ENCODE peak calls at places on chromosome 22, in seven cellular contexts. O, J, N, P, B, Y and D are unnamed samples. For H3K9me3 and H3K4me1, the result is how much of the 10 kb centered on the place peaks cover.

GRCh38 chr22:22983123-22983522 is 87.2 kb upstream of the GNAZ start:
- DNase-seq in P (no peak), J (no peak), O (no peak), N (no peak), B (no peak), Y (no peak), D (no peak)

GRCh38 chr22:33715626-33716025 is 204.7 kb downstream of the LARGE1 start:
- DNase-seq in Y (no peak), J (no peak), O (no peak), B (no peak), P (no peak), N (no peak), D (no peak)

GRCh38 chr22:33652596-33652995 is 267.7 kb downstream of the LARGE1 start:
- DNase-seq in Y (no peak), J (no peak), B (no peak), P (no peak), O (peak), N (no peak), D (no peak)

GRCh38 chr22:17964647-17965046 is 59.7 kb downstream of the MICAL3 start:
- DNase-seq in Y (no peak), J (no peak), N (no peak), O (no peak), B (no peak), P (no peak), D (no peak)

GRCh38 chr22:35517769-35518530 is 22.7 kb upstream of the RASD2 start:
- DNase-seq in P (no peak), O (no peak), B (no peak), N (no peak), J (no peak), Y (peak), D (no peak)

GRCh38 chr22:22741843-22742242 is 97.4 kb downstream of the GGTLC2 start:
- DNase-seq in J (no peak), P (no peak), Y (no peak), O (no peak), B (no peak), N (no peak), D (no peak)

GRCh38 chr22:32355760-32356159 is 1.9 kb upstream of the RFPL3 start:
- DNase-seq in P (no peak), J (no peak), O (peak), B (no peak), Y (no peak), N (no peak), D (no peak)

GRCh38 chr22:17903564-17904295 is 120.6 kb downstream of the MICAL3 start:
- DNase-seq in N (no peak), O (no peak), B (no peak), J (no peak), P (no peak), Y (no peak), D (no peak)

GRCh38 chr22:38069372-38070249 is 12.4 kb downstream of the PICK1 start:
- DNase-seq in O (no peak), Y (peak), N (peak), P (peak), B (peak), J (peak), D (no peak)

GRCh38 chr22:43343262-43343988 is at the start of gene SCUBE1:
- DNase-seq in P (peak), N (peak), O (peak), Y (peak), J (peak), B (no peak), D (peak)

GRCh38 chr22:38655532-38656255 is 498 bp downstream of the FAM227A start:
- DNase-seq in N (no peak), B (no peak), O (no peak), Y (no peak), P (no peak), J (no peak), D (no peak)

GRCh38 chr22:41620646-41621098 is at the start of gene DESI1:
- DNase-seq in J (peak), N (peak), B (peak), Y (no peak), O (no peak), P (no peak), D (no peak)

GRCh38 chr22:20983081-20983745 is 1.1 kb downstream of the LZTR1 start:
- DNase-seq in N (no peak), J (no peak), Y (no peak), P (no peak), B (no peak), O (no peak), D (no peak)

GRCh38 chr22:39281126-39281525 is 36.3 kb upstream of the PDGFB start:
- DNase-seq in O (no peak), J (no peak), P (no peak), Y (no peak), N (no peak), B (no peak), D (no peak)

GRCh38 chr22:42257386-42257785 is 13.1 kb downstream of the TCF20 start:
- DNase-seq in Y (no peak), N (no peak), J (no peak), O (no peak), B (no peak), P (no peak), D (no peak)

GRCh38 chr22:33130473-33130872 is 72.3 kb upstream of the SYN3 start:
- DNase-seq in B (no peak), O (no peak), J (no peak), Y (no peak), P (no peak), N (no peak), D (no peak)

GRCh38 chr22:29343313-29343805 is 27.9 kb upstream of the RASL10A start:
- DNase-seq in N (no peak), Y (no peak), B (no peak), P (no peak), O (no peak), J (no peak), D (peak)

GRCh38 chr22:48105254-48105653 is 1342.8 kb downstream of the TBC1D22A start:
- DNase-seq in P (no peak), N (no peak), J (no peak), O (no peak), B (no peak), Y (peak), D (no peak)

GRCh38 chr22:31340765-31341247 is 5.3 kb downstream of the PATZ1 start:
- DNase-seq in B (no peak), J (no peak), O (no peak), P (no peak), N (no peak), Y (no peak), D (no peak)

GRCh38 chr22:47417699-47418098 is 655.2 kb downstream of the TBC1D22A start:
- DNase-seq in Y (no peak), O (no peak), B (no peak), N (no peak), P (no peak), J (no peak), D (no peak)

GRCh38 chr22:49162841-49163240 is 664.8 kb downstream of the BRD1 start:
- DNase-seq in N (no peak), P (no peak), J (no peak), O (no peak), Y (no peak), B (no peak), D (no peak)

GRCh38 chr22:49164773-49165320 is 662.8 kb downstream of the BRD1 start:
- DNase-seq in P (no peak), N (no peak), O (no peak), Y (no peak), J (no peak), B (no peak), D (no peak)

GRCh38 chr22:49163960-49164690 is 663.5 kb downstream of the BRD1 start:
- DNase-seq in J (no peak), P (no peak), Y (no peak), B (no peak), O (no peak), N (no peak), D (no peak)

GRCh38 chr22:49161002-49161850 is 666.4 kb downstream of the BRD1 start:
- DNase-seq in N (no peak), Y (no peak), J (no peak), O (no peak), B (no peak), P (no peak), D (no peak)

DNA sequence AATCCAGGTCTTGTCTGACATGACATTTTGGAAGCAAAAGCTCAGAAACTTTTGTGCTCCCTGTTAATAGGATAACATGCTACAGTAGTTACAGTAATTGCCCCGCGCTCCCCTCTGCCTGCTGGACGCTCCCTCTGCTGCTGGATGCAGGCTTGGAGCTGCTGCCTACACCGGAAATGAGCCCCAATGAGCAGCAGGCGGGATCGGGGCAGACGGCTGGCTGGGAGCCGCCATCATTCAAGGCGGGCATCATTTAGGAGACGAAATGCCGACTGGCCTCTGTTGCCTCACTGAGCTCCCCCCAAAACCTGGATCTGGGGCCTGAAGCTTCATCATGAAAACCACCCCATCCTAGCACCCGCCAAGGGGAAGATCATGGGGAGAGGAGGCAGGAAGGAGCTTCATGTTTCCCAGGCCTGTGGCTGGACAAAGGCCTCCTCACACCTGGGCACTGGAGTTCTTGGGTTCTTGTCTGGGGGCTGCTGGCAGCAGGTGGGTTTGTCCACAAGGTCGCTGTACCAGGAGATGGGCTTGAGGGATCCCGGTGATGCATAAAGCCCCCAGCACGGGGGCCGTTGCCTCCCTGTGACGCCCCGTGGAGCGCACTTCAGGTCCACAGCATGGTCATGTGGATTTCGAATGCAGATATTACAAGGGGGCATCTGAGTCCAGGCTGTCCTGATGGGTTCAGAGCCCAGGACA is 664.3 kb downstream of the BRD1 start:
- DNase-seq in Y (no peak), P (no peak), J (no peak), N (no peak), O (no peak), B (no peak), D (no peak)
- H3K9me3 ChIP-seq in Y (under half), P (under half), J (under half), N (under half), O (half or more), B (under half), D (under half)

GRCh38 chr22:36864454-36865215 is 3.8 kb downstream of the NCF4 start:
- DNase-seq in P (no peak), O (no peak), B (no peak), Y (no peak), N (no peak), J (no peak), D (no peak)

GRCh38 chr22:36865346-36865745 is 4.5 kb downstream of the NCF4 start:
- DNase-seq in J (no peak), N (no peak), O (peak), P (no peak), B (no peak), Y (no peak), D (no peak)

GRCh38 chr22:36863979-36864378 is 3.2 kb downstream of the NCF4 start:
- DNase-seq in Y (no peak), B (no peak), P (no peak), O (no peak), N (no peak), J (no peak), D (no peak)

GRCh38 chr22:36862251-36863242 is 1.7 kb downstream of the NCF4 start:
- DNase-seq in P (no peak), O (no peak), J (no peak), B (peak), N (no peak), Y (no peak), D (peak)

GRCh38 chr22:36863281-36863680 is 2.5 kb downstream of the NCF4 start:
- DNase-seq in O (no peak), P (no peak), N (no peak), B (no peak), Y (no peak), J (no peak), D (no peak)
- H3K4me3 ChIP-seq in O (no peak), P (no peak), N (no peak), B (no peak), Y (no peak), J (no peak), D (no peak)

DNA sequence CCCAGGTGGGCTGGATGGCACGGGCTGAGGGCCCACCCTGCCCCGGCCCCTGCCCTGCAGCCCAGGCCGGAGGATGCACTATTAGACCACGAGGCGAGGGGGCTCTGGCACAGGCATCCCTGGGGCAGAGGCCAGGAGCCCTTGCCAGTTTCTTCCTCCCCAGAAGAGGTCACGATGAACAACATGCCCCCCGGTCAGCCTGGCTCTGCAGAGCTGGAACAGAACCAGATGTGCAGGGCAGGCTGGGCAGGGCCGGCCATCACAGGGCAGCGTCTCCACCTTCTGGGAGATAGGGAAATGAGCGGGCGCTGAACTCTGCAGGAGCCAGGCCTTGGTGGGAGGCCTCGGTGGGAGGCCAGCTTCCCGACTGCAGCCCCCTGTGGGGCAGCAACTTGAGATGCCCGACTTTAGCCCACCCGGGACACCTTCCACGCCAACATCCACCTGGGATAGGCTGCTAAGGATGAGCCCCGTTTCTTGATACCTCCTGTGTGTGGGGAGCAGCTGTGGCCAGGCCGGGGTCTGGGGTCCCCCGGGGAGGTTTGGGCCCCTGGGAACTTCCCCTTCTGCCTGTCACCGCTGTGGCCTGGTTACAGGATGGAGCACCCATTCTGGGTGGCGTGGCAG is 21.8 kb upstream of the GNB1L start:
- DNase-seq in Y (peak), O (no peak), J (no peak), P (peak), N (peak), B (peak), D (no peak)
- H3K4me1 ChIP-seq in Y (under half), O (half or more), J (under half), P (under half), N (under half), B (under half), D (under half)

GRCh38 chr22:26031641-26032040 is 137.6 kb upstream of the SEZ6L start:
- DNase-seq in O (no peak), N (no peak), J (no peak), Y (no peak), P (no peak), B (no peak), D (no peak)
- H3K9me3 ChIP-seq in O (under half), N (under half), J (under half), Y (under half), P (under half), B (under half), D (under half)

GRCh38 chr22:24400726-24401596 is 26.4 kb upstream of the ADORA2A start:
- DNase-seq in J (no peak), Y (no peak), B (no peak), N (no peak), O (no peak), P (no peak), D (no peak)
- H3K4me3 ChIP-seq in J (no peak), Y (no peak), B (peak), N (no peak), O (no peak), P (no peak), D (no peak)